ENCODE peak calls at places on chromosomes 11 and 22, in ten cellular contexts. F, C, P, O, D, T, R, N, W and Q are unnamed samples.
A peak's percentile ranks its signal among the peaks of the same experiment; 100 is the strongest.

GRCh38 chr11:18669211-18669593 is 29.4 kb upstream of the TMEM86A start:
- DNase-seq in D (no peak), W (no peak), F (no peak), C (no peak), O (no peak), P (no peak), N (no peak), R (no peak), T (peak; percentile 22), Q (peak; percentile 40)

GRCh38 chr11:129766858-129767604 is 48.6 kb upstream of the TMEM45B start:
- DNase-seq in N (no peak), T (no peak), W (no peak), O (peak; percentile 21), D (peak; percentile 48), F (peak; percentile 34), P (no peak), R (no peak), C (no peak), Q (peak; percentile 21)

GRCh38 chr11:10622957-10623787 is 54.7 kb upstream of the LYVE1 start:
- DNase-seq in W (no peak), C (no peak), R (no peak), N (no peak), F (no peak), P (no peak), D (no peak), O (no peak), T (no peak), Q (no peak)

GRCh38 chr11:17686185-17686980 is 33.0 kb upstream of the MYOD1 start:
- DNase-seq in F (no peak), R (no peak), C (no peak), P (no peak), O (no peak), D (no peak), T (no peak), N (no peak), W (no peak), Q (no peak)

GRCh38 chr11:94183886-94184264 is 55.2 kb downstream of the PANX1 start:
- DNase-seq in T (no peak), F (peak; percentile 79), R (peak; percentile 84), W (peak; percentile 66), P (no peak), O (peak; percentile 70), N (no peak), D (peak; percentile 68), C (no peak), Q (peak; percentile 62)

GRCh38 chr22:47151064-47151463 is 388.6 kb downstream of the TBC1D22A start:
- DNase-seq in C (no peak), T (no peak), R (no peak), O (no peak), N (no peak), W (no peak), F (no peak), D (no peak), P (no peak), Q (no peak)

GRCh38 chr11:66543263-66544107 is 2.4 kb downstream of the ZDHHC24 start:
- DNase-seq in T (no peak), F (peak; percentile 29), R (no peak), P (peak; percentile 54), C (no peak), O (peak; percentile 47), W (peak; percentile 52), N (peak; percentile 85), D (peak; percentile 61), Q (peak; percentile 43)

GRCh38 chr22:42077486-42078125 is 1.9 kb upstream of the SMDT1 start:
- DNase-seq in N (no peak), P (no peak), R (no peak), C (no peak), T (no peak), D (no peak), W (no peak), O (no peak), F (no peak), Q (no peak)

GRCh38 chr11:6604081-6604626 is 580 bp downstream of the ILK start:
- DNase-seq in W (no peak), R (peak; percentile 71), N (peak; percentile 77), T (peak; percentile 31), O (peak; percentile 73), C (no peak), F (peak; percentile 77), P (peak; percentile 32), D (peak; percentile 75), Q (peak; percentile 65)

GRCh38 chr11:19220903-19221682 is 19.3 kb upstream of the CSRP3 start:
- DNase-seq in T (no peak), R (no peak), D (peak; percentile 55), N (no peak), O (peak; percentile 18), C (no peak), W (no peak), P (no peak), F (peak; percentile 89), Q (no peak)

GRCh38 chr11:93005239-93005638 is 35.8 kb downstream of the MTNR1B start:
- DNase-seq in P (no peak), R (no peak), N (no peak), W (no peak), D (peak; percentile 21), O (peak; percentile 20), F (peak; percentile 38), C (no peak), T (peak; percentile 77), Q (peak; percentile 49)

GRCh38 chr11:93000511-93001476 is 31.3 kb downstream of the MTNR1B start:
- DNase-seq in R (no peak), P (no peak), N (no peak), F (peak; percentile 86), W (no peak), T (no peak), O (peak; percentile 89), C (no peak), D (peak; percentile 72), Q (peak; percentile 79)

GRCh38 chr11:93001812-93002211 is 32.4 kb downstream of the MTNR1B start:
- DNase-seq in C (no peak), F (no peak), T (no peak), R (no peak), D (no peak), O (no peak), N (no peak), W (no peak), P (no peak), Q (no peak)

GRCh38 chr11:93002380-93002779 is 32.9 kb downstream of the MTNR1B start:
- DNase-seq in N (no peak), F (no peak), P (no peak), O (no peak), W (no peak), T (no peak), D (no peak), R (no peak), C (no peak), Q (no peak)
- H3K4me3 ChIP-seq in N (no peak overlapping the region), F (no peak overlapping the region), P (no peak overlapping the region), O (no peak overlapping the region), W (no peak overlapping the region), T (no peak overlapping the region), D (no peak overlapping the region), R (no peak overlapping the region), C (no peak overlapping the region), Q (no peak overlapping the region)

GRCh38 chr11:125494601-125494986 is 1.5 kb downstream of the FEZ1 start:
- DNase-seq in P (no peak), F (peak; percentile 25), W (no peak), C (no peak), D (no peak), N (no peak), O (peak; percentile 16), R (no peak), T (no peak), Q (no peak)

GRCh38 chr11:125494033-125494364 is 2.1 kb downstream of the FEZ1 start:
- DNase-seq in W (no peak), P (no peak), F (peak; percentile 20), N (no peak), O (peak; percentile 11), D (no peak), T (no peak), C (no peak), R (no peak), Q (no peak)

GRCh38 chr11:125498521-125498920 is 2.5 kb upstream of the FEZ1 start:
- DNase-seq in W (no peak), F (no peak), P (no peak), C (no peak), D (no peak), T (no peak), O (no peak), R (no peak), N (no peak), Q (no peak)

GRCh38 chr11:125494987-125495725 is 909 bp downstream of the FEZ1 start:
- DNase-seq in C (peak; percentile 15), D (peak; percentile 40), W (peak; percentile 37), O (peak; percentile 45), F (peak; percentile 52), R (no peak), P (no peak), T (peak; percentile 68), N (peak; percentile 49), Q (peak; percentile 33)

GRCh38 chr11:125496465-125496817 is 376 bp upstream of the FEZ1 start:
- DNase-seq in T (no peak), R (no peak), N (no peak), C (no peak), W (no peak), D (no peak), P (no peak), O (no peak), F (no peak), Q (no peak)
- H3K4me3 ChIP-seq in T (peak overlapping the region; percentile 45), R (peak overlapping the region; percentile 68), N (no peak overlapping the region), C (peak overlapping the region; percentile 93), W (peak overlapping the region; percentile 62), D (peak overlapping the region; percentile 79), P (no peak overlapping the region), O (peak overlapping the region; percentile 79), F (peak overlapping the region; percentile 82), Q (peak overlapping the region; percentile 58)

DNA sequence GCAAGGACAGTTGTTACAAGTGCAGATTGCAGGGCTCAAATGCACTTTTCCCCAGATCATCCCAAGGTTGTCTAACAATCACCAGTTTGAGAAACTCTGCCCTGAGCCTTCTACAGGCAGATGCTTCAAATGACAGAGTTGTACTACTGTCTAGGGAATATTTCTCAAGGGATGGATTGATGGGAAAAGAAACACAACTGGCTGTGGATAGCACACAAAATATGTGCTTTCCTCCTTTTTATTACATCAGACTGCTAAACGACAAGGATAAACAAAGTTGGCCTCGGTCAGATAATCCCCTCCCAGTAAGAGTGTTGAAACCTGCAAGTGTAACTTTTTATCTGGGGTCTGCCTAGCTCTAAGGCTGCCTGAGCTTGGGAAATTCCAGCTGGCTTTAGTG is 46.6 kb upstream of the SORL1-AS1 start:
- DNase-seq in N (no peak), O (peak; percentile 44), D (no peak), W (no peak), R (no peak), P (no peak), T (no peak), C (no peak), F (no peak), Q (no peak)
- H3K4me3 ChIP-seq in N (no peak overlapping the region), O (no peak overlapping the region), D (no peak overlapping the region), W (no peak overlapping the region), R (no peak overlapping the region), P (no peak overlapping the region), T (no peak overlapping the region), C (no peak overlapping the region), F (no peak overlapping the region), Q (no peak overlapping the region)

DNA sequence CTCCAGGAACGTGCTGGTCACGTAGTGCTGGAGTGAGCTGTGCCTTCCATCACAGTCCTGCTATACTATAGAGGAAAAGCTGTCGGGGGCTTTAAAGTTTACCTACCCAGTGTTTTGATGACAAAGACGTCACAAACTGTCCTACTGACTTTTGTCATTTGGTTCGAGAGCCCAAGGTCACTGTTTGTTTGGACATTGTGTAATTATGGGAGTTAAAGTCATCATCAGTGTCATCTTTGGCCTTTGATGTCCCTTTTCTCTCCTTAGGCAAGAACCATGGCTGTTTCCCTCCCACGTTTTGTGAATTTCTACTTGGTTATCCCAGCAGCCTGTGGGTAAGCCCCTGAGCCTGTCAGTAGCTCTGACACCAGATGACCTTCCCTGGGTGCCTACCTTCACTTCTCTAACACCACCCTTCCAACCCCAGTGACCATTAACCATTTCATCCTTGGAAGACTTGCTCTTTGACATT is 59.3 kb downstream of the SLC1A2 start:
- DNase-seq in P (no peak), D (no peak), T (no peak), O (no peak), W (no peak), F (no peak), C (no peak), N (no peak), R (no peak), Q (no peak)
- H3K4me3 ChIP-seq in P (no peak overlapping the region), D (no peak overlapping the region), T (no peak overlapping the region), O (no peak overlapping the region), W (no peak overlapping the region), F (no peak overlapping the region), C (no peak overlapping the region), N (no peak overlapping the region), R (no peak overlapping the region), Q (no peak overlapping the region)